ENCODE peak calls at places on chromosomes 5 and 9, in five cellular contexts. B, P, A, Z and W are unnamed samples.

GRCh38 chr9:70566743-70567142 is 152.3 kb upstream of the KLF9 start:
- DNase-seq in A (no peak), P (no peak), Z (no peak), B (no peak), W (no peak)

GRCh38 chr9:107705521-107705920 is 216.0 kb upstream of the KLF4 start:
- DNase-seq in P (no peak), A (no peak), Z (no peak), B (no peak), W (no peak)

GRCh38 chr5:179279347-179280094 is 65.7 kb downstream of the ADAMTS2 start:
- DNase-seq in P (no peak), Z (no peak), A (no peak), B (no peak), W (no peak)

GRCh38 chr9:33132249-33132772 is 34.8 kb downstream of the B4GALT1 start:
- DNase-seq in Z (peak), P (no peak), A (no peak), B (no peak), W (no peak)

GRCh38 chr5:96756985-96757384 is 50.8 kb downstream of the ERAP1 start:
- DNase-seq in Z (no peak), B (no peak), A (no peak), P (no peak), W (no peak)

GRCh38 chr5:177133119-177133844 is at the start of gene NSD1:
- DNase-seq in A (peak), Z (peak), P (peak), B (peak), W (peak)

GRCh38 chr9:71285191-71285656 is 163.8 kb upstream of the TRPM3 start:
- DNase-seq in A (peak), P (no peak), Z (peak), B (no peak), W (peak)

GRCh38 chr5:179870952-179871351 is 12.3 kb upstream of the MRNIP start:
- DNase-seq in Z (no peak), B (no peak), A (no peak), P (no peak), W (no peak)

GRCh38 chr5:138657360-138657759 is 82.2 kb upstream of the HSPA9 start:
- DNase-seq in P (no peak), B (peak), A (no peak), Z (no peak), W (peak)

GRCh38 chr5:127290019-127290945 is at the start of gene MEGF10:
- DNase-seq in Z (peak), A (peak), P (peak), B (no peak), W (peak)

GRCh38 chr9:69465473-69465872 is 140.5 kb downstream of the ENTREP1 start:
- DNase-seq in B (no peak), A (no peak), Z (no peak), P (no peak), W (no peak)

GRCh38 chr5:93581738-93582414 is 857 bp upstream of the NR2F1-AS1 start:
- DNase-seq in B (no peak), P (no peak), Z (peak), A (no peak), W (peak)

GRCh38 chr9:97514531-97514930 is 13.1 kb downstream of the TMOD1 start:
- DNase-seq in P (no peak), Z (no peak), A (no peak), B (no peak), W (peak)

GRCh38 chr5:55483903-55484302 is 50.9 kb downstream of the PLPP1 start:
- DNase-seq in B (no peak), Z (no peak), P (no peak), A (no peak), W (no peak)

GRCh38 chr5:137498301-137498735 is 808 bp downstream of the SPOCK1 start:
- DNase-seq in P (peak), B (no peak), A (peak), Z (peak), W (peak)

GRCh38 chr9:13110766-13111400 is 168.6 kb downstream of the MPDZ start:
- DNase-seq in P (no peak), Z (no peak), B (no peak), A (no peak), W (no peak)

GRCh38 chr5:22560115-22560514 is 293.0 kb downstream of the CDH12 start:
- DNase-seq in A (no peak), B (no peak), P (no peak), Z (no peak), W (peak)

GRCh38 chr5:98769006-98769255 is 4.5 kb upstream of the RGMB start:
- DNase-seq in Z (peak), A (peak), P (peak), B (no peak), W (peak)

GRCh38 chr9:17137576-17137975 is 2.7 kb downstream of the CNTLN start:
- DNase-seq in B (no peak), A (no peak), P (no peak), Z (no peak), W (no peak)

GRCh38 chr5:17219006-17219422 is 1.6 kb downstream of the BASP1 start:
- DNase-seq in P (peak), Z (no peak), B (no peak), A (peak), W (peak)

GRCh38 chr5:63961598-63962161 is 565 bp downstream of the HTR1A start:
- DNase-seq in B (no peak), A (peak), P (peak), Z (no peak), W (no peak)

GRCh38 chr9:34744295-34745221 is 34.6 kb upstream of the CCL21 start:
- DNase-seq in A (no peak), B (no peak), Z (no peak), P (no peak), W (no peak)

GRCh38 chr9:529721-530120 is 311.8 kb upstream of the DMRT1 start:
- DNase-seq in P (no peak), Z (no peak), A (no peak), B (no peak), W (no peak)

GRCh38 chr9:123984802-123985201 is 26.8 kb upstream of the LHX2 start:
- DNase-seq in Z (no peak), A (no peak), P (no peak), B (peak), W (no peak)

GRCh38 chr9:89491688-89492087 is 6.2 kb downstream of the SEMA4D start:
- DNase-seq in P (no peak), B (no peak), A (no peak), Z (no peak), W (no peak)

GRCh38 chr5:10601246-10602030 is 37.6 kb downstream of the ANKRD33B start:
- DNase-seq in P (peak), A (no peak), B (peak), Z (peak), W (peak)

GRCh38 chr9:116855881-116856662 is 169.0 kb downstream of the TRIM32 start:
- DNase-seq in B (no peak), Z (no peak), A (no peak), P (no peak), W (no peak)

GRCh38 chr9:98686961-98687855 is 21.5 kb downstream of the GABBR2 start:
- DNase-seq in Z (no peak), P (no peak), A (no peak), B (no peak), W (peak)

GRCh38 chr5:138077064-138077696 is 6.7 kb upstream of the WNT8A start:
- DNase-seq in A (peak), B (no peak), P (no peak), Z (peak), W (peak)

GRCh38 chr5:67306997-67307580 is 110.5 kb upstream of the CD180 start:
- DNase-seq in B (no peak), A (no peak), Z (no peak), P (no peak), W (no peak)

GRCh38 chr5:179765400-179765799 is 28.4 kb upstream of the LTC4S start:
- DNase-seq in Z (no peak), P (no peak), A (no peak), B (no peak), W (peak)

GRCh38 chr5:159874308-159874707 is 42.0 kb upstream of the ADRA1B start:
- DNase-seq in Z (no peak), B (no peak), P (no peak), A (no peak), W (no peak)